ENCODE peak calls at places on chromosomes 16 and 17, in seven cellular contexts. A is Daoy; I is NCI-H2081 treated with DMSO at 0.1 percent for 48 hours; W is Calu3; L is neural crest cell; D is GM18507; T is activated CD8-positive, alpha-beta T cell treated with anti-CD3 and anti-CD28 coated beads, Interleukin-2, amount 10 ng/mL, durations not matched to agents 7 days and 5 days. P is an unnamed sample.

GRCh38 chr17:65261682-65262636 is 124.8 kb downstream of the RGS9 start:
- DNase-seq in A (peak), I (peak), W (no peak), L (no peak), D (no peak), T (no peak), P (no peak)

GRCh38 chr17:1871743-1872142 is 41.9 kb downstream of the RPA1 start:
- DNase-seq in A (no peak), I (no peak), W (no peak), L (no peak), D (no peak), T (peak), P (no peak)

GRCh38 chr17:32627233-32628008 is 140.6 kb downstream of the CDK5R1 start:
- DNase-seq in A (peak), I (peak), W (no peak), L (peak), D (no peak), T (no peak), P (no peak)

GRCh38 chr17:28792877-28793666 is 49.3 kb downstream of the TRAF4 start:
- DNase-seq in A (no peak), I (no peak), W (no peak), L (no peak), D (no peak), T (no peak), P (no peak)

GRCh38 chr16:69890114-69890890 is 60.8 kb upstream of the CLEC18A start:
- DNase-seq in A (peak), I (peak), W (no peak), L (peak), D (no peak), T (no peak), P (no peak)

GRCh38 chr16:4814046-4814445 is 11.6 kb upstream of the ROGDI start:
- DNase-seq in A (no peak), I (no peak), W (no peak), L (no peak), D (no peak), T (no peak), P (no peak)

GRCh38 chr17:28645576-28645939 is 600 bp upstream of the BLTP2 start:
- DNase-seq in A (no peak), I (no peak), W (no peak), L (no peak), D (no peak), T (peak), P (no peak)

GRCh38 chr16:80622007-80622406 is 81.2 kb downstream of the DYNLRB2 start:
- DNase-seq in A (no peak), I (no peak), W (no peak), L (no peak), D (no peak), T (peak), P (peak)

GRCh38 chr16:28110074-28110473 is 46.6 kb upstream of the GSG1L start:
- DNase-seq in A (no peak), I (no peak), W (no peak), L (no peak), D (no peak), T (no peak), P (no peak)

GRCh38 chr16:67241008-67241900 is 6.0 kb downstream of the FHOD1 start:
- DNase-seq in A (peak), I (no peak), W (peak), L (no peak), D (no peak), T (no peak), P (no peak)

GRCh38 chr17:46179375-46179999 is 13.7 kb downstream of the KANSL1 start:
- DNase-seq in A (no peak), I (no peak), W (no peak), L (no peak), D (no peak), T (no peak), P (peak)

GRCh38 chr17:46984341-46984740 is 5.3 kb upstream of the RPRML start:
- DNase-seq in A (no peak), I (no peak), W (no peak), L (no peak), D (no peak), T (no peak), P (no peak)

GRCh38 chr17:2366747-2367494 is 29.6 kb downstream of the SGSM2 start:
- DNase-seq in A (no peak), I (no peak), W (no peak), L (peak), D (no peak), T (no peak), P (no peak)

GRCh38 chr16:50747206-50747956 is 5.5 kb downstream of the CYLD start:
- DNase-seq in A (no peak), I (no peak), W (no peak), L (no peak), D (no peak), T (peak), P (peak)

GRCh38 chr17:75250009-75250471 is 11.4 kb downstream of the GGA3 start:
- DNase-seq in A (peak), I (no peak), W (peak), L (no peak), D (no peak), T (peak), P (peak)

GRCh38 chr16:50252874-50253510 is 13.4 kb upstream of the ADCY7 start:
- DNase-seq in A (no peak), I (no peak), W (no peak), L (no peak), D (no peak), T (peak), P (no peak)

GRCh38 chr16:21584817-21585216 is 14.6 kb upstream of the METTL9 start:
- DNase-seq in A (no peak), I (no peak), W (no peak), L (no peak), D (no peak), T (no peak), P (no peak)

GRCh38 chr16:74865922-74866598 is 91.4 kb upstream of the FA2H start:
- DNase-seq in A (no peak), I (no peak), W (peak), L (peak), D (no peak), T (no peak), P (no peak)

GRCh38 chr17:71846561-71846960 is 274.3 kb upstream of the SOX9 start:
- DNase-seq in A (peak), I (no peak), W (no peak), L (no peak), D (no peak), T (no peak), P (no peak)

GRCh38 chr17:83149761-83150251 is 70.4 kb downstream of the METRNL start:
- DNase-seq in A (no peak), I (no peak), W (no peak), L (no peak), D (no peak), T (no peak), P (peak)

GRCh38 chr17:80839401-80839800 is 152.2 kb upstream of the CHMP6 start:
- DNase-seq in A (no peak), I (no peak), W (no peak), L (no peak), D (no peak), T (no peak), P (no peak)

GRCh38 chr17:66746736-66747135 is 88.2 kb upstream of the CACNG5 start:
- DNase-seq in A (no peak), I (no peak), W (no peak), L (no peak), D (no peak), T (no peak), P (no peak)

GRCh38 chr17:5329784-5330557 is 47.9 kb downstream of the RABEP1 start:
- DNase-seq in A (no peak), I (no peak), W (no peak), L (no peak), D (no peak), T (no peak), P (peak)

GRCh38 chr17:67151717-67152116 is 93.3 kb downstream of the HELZ start:
- DNase-seq in A (no peak), I (no peak), W (no peak), L (no peak), D (no peak), T (no peak), P (no peak)

GRCh38 chr17:42288985-42289862 is 926 bp downstream of the STAT5A start:
- DNase-seq in A (no peak), I (no peak), W (no peak), L (no peak), D (no peak), T (peak), P (peak)

GRCh38 chr17:40068917-40069750 is 6.4 kb downstream of the THRA start:
- DNase-seq in A (peak), I (peak), W (peak), L (peak), D (no peak), T (peak), P (peak)

GRCh38 chr16:1575578-1575977 is 36.3 kb downstream of the IFT140 start:
- DNase-seq in A (no peak), I (no peak), W (no peak), L (no peak), D (no peak), T (no peak), P (no peak)

GRCh38 chr17:83155128-83156081 is 76.0 kb downstream of the METRNL start:
- DNase-seq in A (peak), I (no peak), W (no peak), L (no peak), D (no peak), T (no peak), P (no peak)

GRCh38 chr17:78045316-78045715 is 83.2 kb downstream of the TMC6 start:
- DNase-seq in A (no peak), I (no peak), W (no peak), L (no peak), D (no peak), T (no peak), P (no peak)

GRCh38 chr16:69404275-69404805 is 18.5 kb upstream of the TERF2 start:
- DNase-seq in A (peak), I (no peak), W (no peak), L (no peak), D (no peak), T (no peak), P (no peak)